ENCODE peak calls at places on chromosomes 16 and 17, in ten cellular contexts. H, M, F, I, U, V, T, Z, O and Q are unnamed samples.

GRCh38 chr16:10950393-10950792 is 6.0 kb downstream of the CLEC16A start:
- DNase-seq in H (no peak), M (no peak), F (no peak), I (no peak), U (no peak), V (no peak), T (no peak), Z (no peak), O (no peak), Q (no peak)

GRCh38 chr16:30054959-30055553 is 10.5 kb upstream of the ALDOA start:
- DNase-seq in H (peak), M (no peak), F (peak), I (no peak), U (peak), V (no peak), T (peak), Z (no peak), O (peak), Q (peak)

GRCh38 chr17:34637548-34638525 is 58.5 kb downstream of the TMEM132E start:
- DNase-seq in H (peak), M (peak), F (peak), I (peak), U (peak), V (peak), T (peak), Z (peak), O (peak), Q (peak)

GRCh38 chr17:49496183-49496865 is 1.2 kb downstream of the NGFR start:
- DNase-seq in H (peak), M (no peak), F (peak), I (peak), U (peak), V (peak), T (peak), Z (peak), O (peak), Q (peak)

GRCh38 chr17:77174928-77175720 is 34.4 kb downstream of the SEC14L1 start:
- DNase-seq in H (no peak), M (no peak), F (peak), I (no peak), U (peak), V (no peak), T (no peak), Z (no peak), O (no peak), Q (no peak)

GRCh38 chr17:2710804-2711607 is 558 bp downstream of the CLUH start:
- DNase-seq in H (no peak), M (no peak), F (peak), I (no peak), U (no peak), V (no peak), T (peak), Z (no peak), O (peak), Q (no peak)

GRCh38 chr17:71709974-71710373 is 410.8 kb upstream of the SOX9 start:
- DNase-seq in H (no peak), M (no peak), F (no peak), I (no peak), U (no peak), V (no peak), T (no peak), Z (peak), O (no peak), Q (no peak)

GRCh38 chr17:50956750-50957523 is 90.8 kb upstream of the TOB1 start:
- DNase-seq in H (peak), M (peak), F (peak), I (peak), U (peak), V (peak), T (peak), Z (peak), O (peak), Q (no peak)

GRCh38 chr17:80882323-80882722 is 109.3 kb upstream of the CHMP6 start:
- DNase-seq in H (no peak), M (no peak), F (no peak), I (peak), U (no peak), V (no peak), T (no peak), Z (no peak), O (no peak), Q (no peak)

GRCh38 chr17:77141846-77142449 is 1.2 kb downstream of the SEC14L1 start:
- DNase-seq in H (no peak), M (no peak), F (no peak), I (no peak), U (no peak), V (no peak), T (no peak), Z (no peak), O (no peak), Q (no peak)

GRCh38 chr16:58125781-58126335 is 3.3 kb downstream of the CFAP20 start:
- DNase-seq in H (no peak), M (no peak), F (no peak), I (no peak), U (no peak), V (no peak), T (no peak), Z (no peak), O (no peak), Q (no peak)

GRCh38 chr17:79980246-79981043 is 55.2 kb downstream of the TBC1D16 start:
- DNase-seq in H (peak), M (no peak), F (peak), I (no peak), U (no peak), V (peak), T (no peak), Z (no peak), O (no peak), Q (no peak)

GRCh38 chr17:68033636-68034451 is 1.7 kb upstream of the KPNA2 start:
- DNase-seq in H (no peak), M (peak), F (no peak), I (no peak), U (no peak), V (no peak), T (no peak), Z (peak), O (no peak), Q (no peak)

GRCh38 chr16:69741951-69742904 is 12.5 kb downstream of the NOB1 start:
- DNase-seq in H (peak), M (no peak), F (peak), I (peak), U (peak), V (peak), T (peak), Z (peak), O (peak), Q (peak)

GRCh38 chr17:75468311-75468754 is 11.9 kb downstream of the TMEM94 start:
- DNase-seq in H (no peak), M (no peak), F (no peak), I (no peak), U (no peak), V (no peak), T (no peak), Z (no peak), O (no peak), Q (no peak)

GRCh38 chr17:76254275-76254674 is 10.9 kb upstream of the UBALD2 start:
- DNase-seq in H (peak), M (no peak), F (no peak), I (no peak), U (no peak), V (no peak), T (no peak), Z (no peak), O (no peak), Q (no peak)

GRCh38 chr16:46753015-46753414 is 4.9 kb upstream of the MYLK3 start:
- DNase-seq in H (no peak), M (no peak), F (no peak), I (no peak), U (no peak), V (no peak), T (no peak), Z (no peak), O (no peak), Q (no peak)

GRCh38 chr17:75476274-75476673 is 19.8 kb downstream of the TMEM94 start:
- DNase-seq in H (no peak), M (no peak), F (no peak), I (peak), U (no peak), V (peak), T (no peak), Z (peak), O (no peak), Q (no peak)

GRCh38 chr17:1177099-1177996 is 2.4 kb downstream of the ABR start:
- DNase-seq in H (no peak), M (no peak), F (no peak), I (no peak), U (no peak), V (peak), T (no peak), Z (peak), O (no peak), Q (no peak)

DNA sequence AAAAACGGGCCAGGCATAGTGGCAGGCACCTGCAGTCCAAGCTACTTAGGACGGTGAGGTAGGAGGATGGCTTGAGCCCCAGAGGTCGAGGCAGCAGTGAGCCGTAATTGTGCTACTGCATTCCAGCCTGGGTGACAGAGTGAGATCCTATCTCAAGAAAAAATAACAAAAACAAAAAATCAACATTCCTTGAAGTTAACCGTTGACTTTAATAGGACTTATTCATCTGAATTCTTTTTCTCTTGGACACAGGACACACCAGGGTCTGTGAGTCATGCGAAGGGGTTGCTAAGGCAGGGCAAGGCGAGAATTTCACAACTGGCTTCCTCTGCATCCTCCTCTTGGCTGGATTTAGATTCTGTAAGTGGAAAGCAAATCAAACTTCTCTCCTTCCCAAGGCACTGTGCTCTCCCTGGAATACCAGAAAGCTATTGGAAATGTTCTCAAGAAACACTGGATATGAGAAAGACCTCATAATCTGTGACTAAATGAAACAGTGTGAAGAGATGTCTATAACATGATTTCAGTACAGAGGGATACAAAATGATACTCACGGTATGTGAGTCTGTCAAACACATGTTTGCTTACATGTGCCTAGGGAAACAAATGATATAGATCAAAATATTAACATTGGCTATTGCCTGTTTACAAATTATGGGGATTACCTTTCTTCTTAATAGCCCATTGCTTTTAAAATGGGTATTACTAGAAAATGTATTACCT is 99.6 kb downstream of the SYCE1L start:
- DNase-seq in H (no peak), M (no peak), F (no peak), I (no peak), U (no peak), V (peak), T (no peak), Z (peak), O (no peak), Q (no peak)
- TF ChIP-seq POLR2A in H (no peak), M (no peak), F (no peak), I (no peak), U (no peak), V (no peak), T (no peak), Z (no peak), O (no peak), Q (no peak)

DNA sequence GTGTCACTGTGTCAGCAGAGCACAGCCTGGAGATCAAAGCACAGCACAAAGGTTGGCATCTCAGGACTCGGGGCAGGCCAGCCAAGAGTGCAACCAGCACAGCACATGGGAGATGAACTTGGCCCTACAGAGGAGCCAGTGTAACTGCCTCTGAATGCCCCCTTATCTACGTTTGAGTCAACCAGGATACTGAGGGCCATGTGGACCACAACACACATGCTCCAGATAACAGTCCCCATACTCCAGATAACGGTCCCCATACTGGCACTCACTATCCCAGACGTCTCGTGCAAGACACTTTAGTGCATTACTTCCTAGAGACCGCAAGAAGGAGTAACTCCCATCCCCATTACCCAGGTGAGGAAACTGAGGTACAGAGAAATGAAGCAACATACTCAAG is 88.2 kb downstream of the XYLT1 start:
- DNase-seq in H (no peak), M (no peak), F (no peak), I (no peak), U (no peak), V (no peak), T (no peak), Z (no peak), O (no peak), Q (no peak)
- H3K4me3 ChIP-seq in H (no peak), M (no peak), F (no peak), I (no peak), U (no peak), V (no peak), T (no peak), Z (no peak), O (peak), Q (no peak)

GRCh38 chr17:18362509-18363020 is 785 bp downstream of the SHMT1 start:
- DNase-seq in H (no peak), M (no peak), F (peak), I (peak), U (peak), V (peak), T (peak), Z (no peak), O (peak), Q (no peak)

GRCh38 chr17:18361837-18362380 is 1.4 kb downstream of the SHMT1 start:
- DNase-seq in H (no peak), M (no peak), F (no peak), I (no peak), U (no peak), V (no peak), T (no peak), Z (no peak), O (no peak), Q (no peak)

GRCh38 chr17:18363021-18363941 is at the start of gene SHMT1:
- DNase-seq in H (peak), M (peak), F (peak), I (peak), U (peak), V (peak), T (peak), Z (peak), O (peak), Q (peak)

GRCh38 chr17:18360518-18360917 is 2.8 kb downstream of the SHMT1 start:
- DNase-seq in H (no peak), M (no peak), F (no peak), I (no peak), U (no peak), V (no peak), T (no peak), Z (no peak), O (no peak), Q (no peak)

GRCh38 chr17:18364166-18364565 is 816 bp upstream of the SHMT1 start:
- DNase-seq in H (no peak), M (no peak), F (no peak), I (no peak), U (no peak), V (no peak), T (no peak), Z (no peak), O (no peak), Q (no peak)
- TF ChIP-seq POLR2A in H (no peak), M (no peak), F (no peak), I (no peak), U (no peak), V (no peak), T (no peak), Z (no peak), O (no peak), Q (no peak)

DNA sequence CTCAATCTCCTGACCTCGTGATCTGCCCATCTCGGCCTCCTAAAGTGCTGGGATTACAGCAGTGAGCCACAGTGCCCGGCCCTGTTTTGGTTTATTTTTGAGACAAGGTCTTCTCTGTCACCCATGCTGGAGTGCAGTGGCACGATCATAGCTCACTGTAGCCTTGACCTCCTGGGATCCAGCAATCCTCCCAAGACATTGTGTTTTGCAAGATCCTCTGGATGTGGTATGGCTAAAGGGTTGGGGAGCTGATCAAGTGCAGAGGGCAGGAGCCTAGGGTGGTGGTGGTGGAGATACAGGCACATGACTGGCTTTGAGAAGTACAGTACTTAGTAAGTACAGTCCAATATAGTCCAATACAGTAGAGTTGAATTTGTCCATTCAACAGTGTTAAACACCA is 16.6 kb upstream of the TNS4 start:
- DNase-seq in H (no peak), M (no peak), F (no peak), I (peak), U (no peak), V (peak), T (no peak), Z (no peak), O (no peak), Q (no peak)
- H3K4me3 ChIP-seq in H (no peak), M (no peak), F (no peak), I (no peak), U (no peak), V (no peak), T (no peak), Z (no peak), O (no peak), Q (no peak)

DNA sequence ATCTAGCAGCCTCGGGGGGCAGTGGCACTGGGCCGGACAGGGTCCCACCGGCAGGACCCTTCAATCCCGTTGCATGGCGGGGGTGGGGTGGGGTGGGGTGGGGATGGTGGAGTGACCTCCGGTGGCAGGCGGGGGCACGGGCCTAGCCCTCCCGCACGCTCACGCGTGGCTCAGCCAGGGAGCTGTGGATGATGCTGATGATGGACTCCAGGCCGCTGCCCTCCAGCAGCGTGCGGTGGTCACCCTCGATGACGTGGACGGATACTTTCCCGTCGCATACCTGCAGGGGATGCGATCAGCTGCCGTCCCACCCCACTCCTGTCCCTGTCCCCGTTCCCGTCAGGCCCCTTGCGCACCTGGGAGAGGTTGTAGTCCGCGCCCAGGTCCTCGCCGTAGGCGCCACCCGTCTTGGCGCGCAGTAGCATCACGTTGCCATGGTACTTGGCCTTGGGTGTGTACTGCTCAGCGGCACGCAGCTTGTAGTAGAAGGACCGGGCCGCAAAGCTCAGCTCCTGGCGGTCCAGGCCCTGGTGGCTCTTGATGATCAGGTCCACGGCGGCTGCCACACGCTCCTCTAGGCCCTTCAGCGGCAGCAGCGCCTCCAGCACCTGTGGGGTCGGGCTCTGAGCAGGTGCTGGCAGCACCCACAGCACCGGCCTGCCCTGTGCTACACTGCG is 13.5 kb upstream of the DUS1L start:
- DNase-seq in H (no peak), M (no peak), F (no peak), I (no peak), U (no peak), V (no peak), T (no peak), Z (no peak), O (no peak), Q (peak)
- TF ChIP-seq POLR2A in H (no peak), M (no peak), F (no peak), I (no peak), U (no peak), V (no peak), T (no peak), Z (no peak), O (no peak), Q (no peak)

DNA sequence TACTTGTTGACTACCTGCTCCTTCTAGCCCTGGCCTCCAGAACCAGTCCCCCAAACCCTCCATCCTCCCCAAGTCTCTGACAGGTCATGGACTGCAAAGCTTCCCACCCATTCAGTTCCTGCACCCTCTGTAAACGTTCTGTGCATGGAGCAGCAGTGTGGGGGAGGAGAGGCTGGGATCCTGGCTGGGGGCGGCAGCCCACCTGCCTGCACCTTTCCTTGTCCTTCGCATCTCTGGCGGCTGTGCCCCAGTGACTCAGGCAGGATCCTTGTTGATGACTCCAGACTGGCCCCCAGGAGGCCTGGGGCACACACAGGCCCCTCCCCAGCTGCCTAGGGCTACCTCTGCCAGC is 1.6 kb upstream of the PKMYT1 start:
- DNase-seq in H (no peak), M (no peak), F (no peak), I (no peak), U (no peak), V (no peak), T (no peak), Z (no peak), O (no peak), Q (no peak)
- H3K4me3 ChIP-seq in H (no peak), M (no peak), F (no peak), I (no peak), U (no peak), V (no peak), T (no peak), Z (no peak), O (no peak), Q (no peak)

DNA sequence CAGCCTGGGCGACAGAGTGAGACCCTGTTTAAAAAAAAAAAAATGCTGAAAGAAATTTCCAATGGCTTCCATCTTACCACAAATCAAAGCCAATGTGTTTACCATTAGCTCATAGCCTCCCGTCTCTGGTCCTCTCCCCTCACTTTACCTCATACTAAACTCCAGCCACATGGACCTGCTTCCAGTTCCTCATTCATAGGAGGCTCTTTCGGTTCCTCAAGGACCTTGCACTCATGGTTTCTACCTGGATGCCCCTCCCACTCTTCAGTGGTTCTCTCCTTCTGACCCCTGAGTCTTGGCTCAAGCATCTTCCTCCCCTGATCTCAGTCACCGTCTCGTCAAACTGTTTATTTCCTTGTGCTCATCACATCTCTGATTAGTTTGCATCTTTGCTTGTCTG is 3.8 kb upstream of the DEF8 start:
- DNase-seq in H (no peak), M (no peak), F (no peak), I (no peak), U (no peak), V (no peak), T (no peak), Z (no peak), O (no peak), Q (no peak)
- TF ChIP-seq POLR2A in H (no peak), M (no peak), F (no peak), I (no peak), U (no peak), V (no peak), T (no peak), Z (no peak), O (no peak), Q (no peak)